ENCODE peak calls at places on chromosomes 4 and X, in nine cellular contexts. F, I, A, B, O, J, G, M and N are unnamed samples.

GRCh38 chr4:176309772-176310171 is 10.0 kb upstream of the SPCS3 start:
- DNase-seq in F (no peak), I (no peak), A (no peak), B (no peak), O (no peak), J (no peak), G (no peak), M (no peak), N (no peak)

GRCh38 chr4:24032371-24032989 is 142.6 kb upstream of the PPARGC1A start:
- DNase-seq in F (no peak), I (peak), A (no peak), B (no peak), O (no peak), J (no peak), G (no peak), M (no peak), N (no peak)

GRCh38 chrX:103941201-103941975 is 21.0 kb upstream of the TMSB15B start:
- DNase-seq in F (peak), I (no peak), A (no peak), B (no peak), O (no peak), J (no peak), G (no peak), M (no peak), N (no peak)

GRCh38 chrX:13449441-13449840 is 120.0 kb upstream of the EGFL6 start:
- DNase-seq in F (no peak), I (no peak), A (no peak), B (no peak), O (no peak), J (no peak), G (no peak), M (no peak), N (no peak)

GRCh38 chrX:148203531-148203930 is 222.4 kb downstream of the FMR1NB start:
- DNase-seq in F (no peak), I (no peak), A (no peak), B (no peak), O (no peak), J (no peak), G (no peak), M (no peak), N (no peak)

GRCh38 chrX:141669689-141670088 is 28.9 kb downstream of the SPANXD start:
- DNase-seq in F (no peak), I (no peak), A (no peak), B (no peak), O (no peak), J (no peak), G (no peak), M (no peak), N (no peak)

GRCh38 chr4:127470290-127470809 is 162.4 kb upstream of the INTU start:
- DNase-seq in F (no peak), I (no peak), A (no peak), B (no peak), O (no peak), J (no peak), G (no peak), M (no peak), N (no peak)

GRCh38 chr4:154332681-154333421 is 158.7 kb downstream of the DCHS2 start:
- DNase-seq in F (peak), I (peak), A (peak), B (no peak), O (no peak), J (peak), G (peak), M (no peak), N (peak)

GRCh38 chr4:18689308-18689915 is 667.9 kb upstream of the LCORL start:
- DNase-seq in F (no peak), I (peak), A (no peak), B (no peak), O (no peak), J (peak), G (peak), M (peak), N (no peak)

GRCh38 chr4:113064244-113064643 is 14.8 kb downstream of the ANK2 start:
- DNase-seq in F (no peak), I (no peak), A (no peak), B (no peak), O (no peak), J (peak), G (no peak), M (no peak), N (no peak)

GRCh38 chr4:6231663-6232165 is 31.4 kb upstream of the JAKMIP1 start:
- DNase-seq in F (no peak), I (no peak), A (no peak), B (peak), O (no peak), J (no peak), G (no peak), M (no peak), N (no peak)

GRCh38 chrX:117996918-117997480 is 119.6 kb downstream of the KLHL13 start:
- DNase-seq in F (no peak), I (no peak), A (no peak), B (no peak), O (no peak), J (no peak), G (no peak), M (no peak), N (no peak)

GRCh38 chr4:36237366-36238353 is 6.7 kb downstream of the ARAP2 start:
- DNase-seq in F (peak), I (no peak), A (no peak), B (no peak), O (no peak), J (no peak), G (no peak), M (no peak), N (no peak)

GRCh38 chrX:118503260-118504041 is 7.8 kb downstream of the DOCK11 start:
- DNase-seq in F (no peak), I (no peak), A (no peak), B (no peak), O (no peak), J (no peak), G (no peak), M (no peak), N (no peak)

GRCh38 chrX:3345281-3346081 is 971 bp downstream of the MXRA5 start:
- DNase-seq in F (no peak), I (peak), A (no peak), B (no peak), O (peak), J (peak), G (peak), M (no peak), N (no peak)

GRCh38 chr4:81599646-81600231 is 128.0 kb upstream of the RASGEF1B start:
- DNase-seq in F (no peak), I (no peak), A (no peak), B (no peak), O (no peak), J (no peak), G (no peak), M (no peak), N (no peak)

GRCh38 chrX:45368705-45369104 is 168.0 kb upstream of the DIPK2B start:
- DNase-seq in F (no peak), I (no peak), A (no peak), B (no peak), O (no peak), J (no peak), G (no peak), M (no peak), N (no peak)

GRCh38 chr4:136823020-136823419 is 709.3 kb downstream of the PCDH18 start:
- DNase-seq in F (no peak), I (no peak), A (no peak), B (no peak), O (no peak), J (no peak), G (no peak), M (no peak), N (no peak)

GRCh38 chr4:23348789-23349498 is 540.9 kb downstream of the PPARGC1A start:
- DNase-seq in F (no peak), I (no peak), A (no peak), B (no peak), O (no peak), J (no peak), G (no peak), M (no peak), N (no peak)

GRCh38 chrX:108664701-108665100 is 71.7 kb downstream of the IRS4 start:
- DNase-seq in F (no peak), I (no peak), A (no peak), B (no peak), O (no peak), J (no peak), G (no peak), M (no peak), N (no peak)

GRCh38 chr4:121794505-121795192 is 6.5 kb upstream of the EXOSC9 start:
- DNase-seq in F (no peak), I (no peak), A (no peak), B (no peak), O (no peak), J (no peak), G (no peak), M (no peak), N (no peak)

GRCh38 chr4:5489260-5489659 is 219.1 kb downstream of the EVC2 start:
- DNase-seq in F (no peak), I (no peak), A (no peak), B (no peak), O (no peak), J (no peak), G (no peak), M (no peak), N (no peak)

GRCh38 chr4:40685300-40685699 is 55.6 kb upstream of the RBM47 start:
- DNase-seq in F (no peak), I (no peak), A (no peak), B (no peak), O (no peak), J (no peak), G (no peak), M (no peak), N (no peak)

GRCh38 chrX:65871671-65872311 is 168.1 kb downstream of the VSIG4 start:
- DNase-seq in F (no peak), I (peak), A (no peak), B (no peak), O (peak), J (peak), G (peak), M (no peak), N (no peak)

GRCh38 chr4:41204400-41204978 is 9.9 kb downstream of the APBB2 start:
- DNase-seq in F (no peak), I (peak), A (no peak), B (no peak), O (peak), J (peak), G (no peak), M (no peak), N (no peak)

GRCh38 chr4:69054578-69055200 is 41.6 kb upstream of the UGT2B7 start:
- DNase-seq in F (no peak), I (no peak), A (no peak), B (no peak), O (no peak), J (peak), G (no peak), M (no peak), N (no peak)

GRCh38 chr4:22237155-22237751 is 278.6 kb downstream of the ADGRA3 start:
- DNase-seq in F (peak), I (no peak), A (no peak), B (no peak), O (no peak), J (peak), G (no peak), M (no peak), N (peak)
- H3K27ac ChIP-seq in F (no peak), I (no peak), A (no peak), B (no peak), O (no peak), J (no peak), G (no peak), M (no peak), N (no peak)

GRCh38 chrX:8692886-8693285 is 39.1 kb downstream of the ANOS1 start:
- DNase-seq in F (no peak), I (no peak), A (no peak), B (no peak), O (no peak), J (no peak), G (no peak), M (no peak), N (no peak)
- H3K27ac ChIP-seq in F (no peak), I (no peak), A (no peak), B (no peak), O (no peak), J (no peak), G (no peak), M (no peak), N (no peak)

GRCh38 chr4:1493540-1494287 is 87.5 kb upstream of the NKX1-1 start:
- DNase-seq in F (no peak), I (no peak), A (no peak), B (no peak), O (no peak), J (peak), G (no peak), M (no peak), N (no peak)

GRCh38 chr4:1494416-1495315 is 88.4 kb upstream of the NKX1-1 start:
- DNase-seq in F (no peak), I (no peak), A (no peak), B (no peak), O (no peak), J (peak), G (no peak), M (no peak), N (no peak)

GRCh38 chr4:1490906-1491629 is 84.8 kb upstream of the NKX1-1 start:
- DNase-seq in F (no peak), I (no peak), A (no peak), B (peak), O (peak), J (peak), G (no peak), M (no peak), N (no peak)

GRCh38 chr4:1491630-1492457 is 85.6 kb upstream of the NKX1-1 start:
- DNase-seq in F (no peak), I (no peak), A (no peak), B (peak), O (no peak), J (peak), G (no peak), M (no peak), N (no peak)

DNA sequence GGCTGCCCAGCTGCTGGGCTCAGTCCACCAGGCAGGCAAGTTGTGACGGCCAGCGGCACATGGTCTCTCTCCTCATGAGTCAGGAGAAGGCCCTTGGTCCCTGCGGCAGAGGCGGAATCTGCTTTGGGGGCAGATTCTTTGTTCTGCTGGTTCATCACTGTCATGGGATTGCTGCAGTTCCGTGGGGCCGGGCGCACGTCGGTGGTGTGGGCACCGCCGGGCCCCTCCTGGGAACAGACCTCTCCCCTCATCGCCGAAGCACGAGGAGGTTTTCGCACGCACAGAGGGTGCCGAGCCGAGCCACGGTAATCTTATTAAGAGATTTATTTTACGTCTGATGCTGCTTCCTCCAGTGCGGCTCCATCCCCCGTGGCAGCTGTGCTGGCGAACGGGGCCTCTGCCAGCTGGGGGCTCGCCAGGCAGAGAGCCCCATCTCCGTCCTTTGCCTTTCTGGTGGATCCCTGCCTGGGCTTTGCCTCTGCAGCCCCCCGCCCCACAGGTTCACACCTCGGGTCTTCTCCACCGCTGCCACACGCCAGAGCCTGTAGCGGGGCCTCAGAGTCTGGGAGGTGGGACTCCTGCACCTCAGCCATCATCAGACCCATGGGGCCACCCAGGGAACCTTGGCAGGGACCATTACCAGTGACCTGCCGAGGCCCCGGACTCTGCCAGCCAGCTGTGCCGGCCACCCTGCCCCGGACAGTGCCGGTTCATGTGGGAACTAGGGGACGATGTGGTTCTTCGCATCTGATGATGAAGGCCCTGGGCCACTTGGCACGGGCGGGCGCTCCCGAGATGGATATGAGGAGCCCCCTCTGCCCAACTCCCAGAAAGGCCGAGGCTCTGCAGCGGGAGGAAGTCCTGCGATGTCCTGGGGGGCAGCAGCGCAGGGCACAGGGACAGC is 86.6 kb upstream of the NKX1-1 start:
- DNase-seq in F (no peak), I (no peak), A (no peak), B (peak), O (no peak), J (peak), G (no peak), M (no peak), N (no peak)
- H3K27ac ChIP-seq in F (no peak), I (no peak), A (no peak), B (no peak), O (no peak), J (no peak), G (no peak), M (no peak), N (no peak)

GRCh38 chrX:386239-386767 is 404 bp downstream of the PPP2R3B start:
- DNase-seq in F (no peak), I (no peak), A (peak), B (no peak), O (no peak), J (peak), G (no peak), M (no peak), N (no peak)
- H3K27ac ChIP-seq in F (peak), I (peak), A (peak), B (peak), O (peak), J (peak), G (peak), M (peak), N (peak)

GRCh38 chr4:185540487-185541125 is 5.3 kb upstream of the PDLIM3 start:
- DNase-seq in F (no peak), I (no peak), A (no peak), B (no peak), O (no peak), J (no peak), G (no peak), M (no peak), N (no peak)
- H3K27ac ChIP-seq in F (no peak), I (peak), A (no peak), B (no peak), O (peak), J (no peak), G (peak), M (no peak), N (no peak)